ENCODE peak calls at places on chromosomes 1 and 21, in four cellular contexts. Y, L, U and B are unnamed samples.

GRCh38 chr1:18183477-18183974 is 75.9 kb downstream of the IGSF21 start:
- DNase-seq in Y (no peak), U (no peak), L (no peak), B (no peak)

GRCh38 chr1:216606047-216606637 is 117.1 kb downstream of the ESRRG start:
- DNase-seq in L (no peak), U (no peak), Y (no peak), B (no peak)

GRCh38 chr1:72567511-72567910 is 285.2 kb upstream of the NEGR1 start:
- DNase-seq in U (no peak), L (no peak), Y (no peak), B (peak; percentile 3)

GRCh38 chr1:193971595-193971994 is 785.2 kb upstream of the B3GALT2 start:
- DNase-seq in Y (no peak), U (peak; percentile 93), L (no peak), B (peak; percentile 16)

GRCh38 chr1:50474859-50475809 is 51.9 kb upstream of the DMRTA2 start:
- DNase-seq in U (no peak), L (no peak), Y (no peak), B (peak; percentile 9)

GRCh38 chr1:114745351-114745750 is 12.4 kb downstream of the CSDE1 start:
- DNase-seq in Y (no peak), U (peak; percentile 6), L (no peak), B (no peak)

GRCh38 chr1:38062361-38063288 is 16.0 kb upstream of the POU3F1 start:
- DNase-seq in L (peak; percentile 66), Y (no peak), U (no peak), B (no peak)

GRCh38 chr1:224565611-224566406 is 50.3 kb upstream of the CNIH3 start:
- DNase-seq in Y (no peak), L (no peak), U (no peak), B (no peak)

GRCh38 chr1:39196244-39197215 is 8.0 kb upstream of the MACF1 start:
- DNase-seq in Y (peak; percentile 72), U (peak; percentile 53), L (no peak), B (peak; percentile 68)

GRCh38 chr1:95793893-95794292 is 559.9 kb downstream of the RWDD3 start:
- DNase-seq in Y (no peak), U (no peak), L (no peak), B (peak; percentile 8)

GRCh38 chr1:206461602-206462455 is 8.4 kb upstream of the IKBKE start:
- DNase-seq in Y (peak; percentile 57), U (peak; percentile 76), L (no peak), B (peak; percentile 57)

GRCh38 chr1:84208935-84209334 is 64.9 kb downstream of the PRKACB start:
- DNase-seq in Y (no peak), L (no peak), U (no peak), B (no peak)

GRCh38 chr1:213296558-213296957 is 245.5 kb downstream of the RPS6KC1 start:
- DNase-seq in Y (no peak), U (no peak), L (no peak), B (peak; percentile 15)

GRCh38 chr1:198775606-198776005 is 136.8 kb downstream of the PTPRC start:
- DNase-seq in U (no peak), L (no peak), Y (no peak), B (no peak)

GRCh38 chr1:29651684-29652665 is 415.7 kb downstream of the PTPRU start:
- DNase-seq in L (no peak), Y (no peak), U (no peak), B (no peak)

GRCh38 chr1:20430355-20431290 is 55.4 kb downstream of the CAMK2N1 start:
- DNase-seq in L (no peak), U (no peak), Y (no peak), B (peak; percentile 57)

GRCh38 chr1:195965475-195965874 is 642.8 kb downstream of the KCNT2 start:
- DNase-seq in L (no peak), Y (no peak), U (no peak), B (no peak)

GRCh38 chr1:150366416-150367296 is 2.7 kb downstream of the RPRD2 start:
- DNase-seq in Y (no peak), L (no peak), U (peak; percentile 20), B (peak; percentile 41)

GRCh38 chr21:35953570-35953969 is 106.8 kb downstream of the SETD4 start:
- DNase-seq in U (no peak), L (no peak), Y (no peak), B (no peak)

GRCh38 chr1:201988593-201988992 is 6.1 kb downstream of the RNPEP start:
- DNase-seq in U (no peak), Y (no peak), L (no peak), B (no peak)

GRCh38 chr1:64867266-64867665 is 99.1 kb downstream of the JAK1 start:
- DNase-seq in L (no peak), Y (no peak), U (no peak), B (peak; percentile 33)

GRCh38 chr21:32297449-32297848 is 1.2 kb upstream of the MRAP start:
- DNase-seq in Y (no peak), L (no peak), U (no peak), B (no peak)

GRCh38 chr1:21594495-21594894 is 74.7 kb downstream of the RAP1GAP start:
- DNase-seq in Y (no peak), L (no peak), U (no peak), B (peak; percentile 24)

GRCh38 chr1:194818674-194819073 is 1632.3 kb upstream of the B3GALT2 start:
- DNase-seq in L (no peak), Y (no peak), U (no peak), B (no peak)

GRCh38 chr1:97093742-97094141 is 372.2 kb downstream of the PTBP2 start:
- DNase-seq in U (peak; percentile 61), Y (no peak), L (no peak), B (peak; percentile 32)